ENCODE peak calls at places on chromosomes 11 and 22, in eight cellular contexts. Q, U, N, E, I, W, M and D are unnamed samples.

GRCh38 chr11:105298630-105299029 is 159.1 kb upstream of the CARD18 start:
- DNase-seq in E (no peak), I (no peak), W (no peak), N (no peak), Q (no peak), M (no peak), U (no peak), D (no peak)

GRCh38 chr11:82233211-82233610 is 500.5 kb downstream of the FAM181B start:
- DNase-seq in I (no peak), W (no peak), U (no peak), N (no peak), Q (no peak), M (no peak), E (no peak), D (no peak)

GRCh38 chr11:67079065-67079464 is 22.4 kb downstream of the RHOD start:
- DNase-seq in W (no peak), E (no peak), N (no peak), U (no peak), Q (no peak), I (no peak), M (no peak), D (no peak)

GRCh38 chr11:119741369-119742262 is 12.6 kb upstream of the NECTIN1 start:
- DNase-seq in M (peak), N (no peak), Q (peak), I (peak), U (no peak), E (peak), W (peak), D (no peak)

GRCh38 chr11:126080206-126080941 is 17.7 kb upstream of the CDON start:
- DNase-seq in I (no peak), U (no peak), N (no peak), W (peak), M (no peak), Q (no peak), E (peak), D (peak)

GRCh38 chr11:57972013-57972367 is 51.7 kb upstream of the OR9Q1 start:
- DNase-seq in E (no peak), W (peak), U (no peak), I (no peak), N (no peak), M (no peak), Q (no peak), D (no peak)

GRCh38 chr22:19195796-19196731 is 17.5 kb upstream of the SLC25A1 start:
- DNase-seq in W (no peak), I (no peak), Q (no peak), E (no peak), M (no peak), N (no peak), U (no peak), D (no peak)

GRCh38 chr11:47176328-47177228 is at the start of gene ARFGAP2:
- DNase-seq in W (peak), I (peak), Q (peak), U (peak), N (peak), M (peak), E (peak), D (peak)

GRCh38 chr11:87926250-87926970 is 248.8 kb downstream of the RAB38 start:
- DNase-seq in W (no peak), N (no peak), U (no peak), E (peak), I (no peak), Q (no peak), M (no peak), D (peak)

GRCh38 chr22:22366478-22366988 is 121.9 kb downstream of the VPREB1 start:
- DNase-seq in Q (no peak), E (no peak), I (no peak), M (no peak), W (no peak), N (no peak), U (no peak), D (no peak)

GRCh38 chr22:37161442-37161841 is 11.7 kb upstream of the IL2RB start:
- DNase-seq in I (no peak), U (no peak), Q (no peak), W (no peak), N (no peak), M (no peak), E (no peak), D (peak)

GRCh38 chr11:82906236-82906635 is 4.7 kb downstream of the DDIAS start:
- DNase-seq in U (no peak), E (peak), M (no peak), W (no peak), I (peak), Q (no peak), N (no peak), D (no peak)

GRCh38 chr11:114348200-114349191 is 51.8 kb downstream of the C11orf71 start:
- DNase-seq in Q (no peak), U (peak), M (peak), W (peak), E (peak), N (no peak), I (peak), D (no peak)

GRCh38 chr11:106012744-106013143 is 9.3 kb downstream of the MSANTD4 start:
- DNase-seq in I (no peak), E (peak), W (no peak), U (peak), Q (no peak), M (no peak), N (no peak), D (no peak)

GRCh38 chr22:29002603-29003002 is 59.0 kb downstream of the C22orf31 start:
- DNase-seq in Q (no peak), E (no peak), I (no peak), N (no peak), M (no peak), U (no peak), W (no peak), D (no peak)